ENCODE peak calls at places on chromosomes 5 and 9, in seven cellular contexts. C is glutamatergic neuron, K is fibroblast of the conjunctiva, R is tibial artery, Y is nucleus accumbens, E is ELF-1, O is cardiac muscle cell. D is an unnamed sample.

GRCh38 chr9:36045610-36046009 is 8.9 kb downstream of the RECK start:
- DNase-seq in C (no peak), K (no peak), R (no peak), Y (no peak), E (no peak), O (no peak), D (no peak)

GRCh38 chr5:82605441-82605973 is 327.4 kb upstream of the RPS23 start:
- DNase-seq in C (no peak), K (no peak), R (no peak), Y (no peak), E (no peak), O (no peak), D (no peak)

GRCh38 chr9:129866373-129867137 is 31.3 kb downstream of the USP20 start:
- DNase-seq in C (peak), K (no peak), R (no peak), Y (peak), E (no peak), O (no peak), D (no peak)

GRCh38 chr9:6473149-6473548 is 60.1 kb downstream of the UHRF2 start:
- DNase-seq in C (no peak), K (no peak), R (no peak), Y (no peak), E (no peak), O (no peak), D (no peak)

GRCh38 chr5:23473915-23474679 is 33.3 kb upstream of the PRDM9 start:
- DNase-seq in C (no peak), K (no peak), R (no peak), Y (no peak), E (no peak), O (no peak), D (no peak)

GRCh38 chr9:133207540-133208170 is 1.4 kb downstream of the OBP2B start:
- DNase-seq in C (no peak), K (no peak), R (no peak), Y (no peak), E (no peak), O (no peak), D (no peak)

GRCh38 chr9:22169732-22170131 is 160.6 kb upstream of the CDKN2B start:
- DNase-seq in C (no peak), K (no peak), R (no peak), Y (no peak), E (no peak), O (no peak), D (no peak)

GRCh38 chr9:129665008-129665771 is at the start of gene PRRX2:
- DNase-seq in C (peak), K (peak), R (peak), Y (no peak), E (no peak), O (peak), D (peak)

GRCh38 chr5:151780348-151780747 is 8.6 kb downstream of the G3BP1 start:
- DNase-seq in C (no peak), K (no peak), R (no peak), Y (no peak), E (peak), O (no peak), D (peak)

GRCh38 chr5:94469889-94470288 is 148.5 kb downstream of the KIAA0825 start:
- DNase-seq in C (no peak), K (peak), R (no peak), Y (no peak), E (no peak), O (no peak), D (no peak)

GRCh38 chr5:24110019-24110615 is 534.7 kb downstream of the CDH10 start:
- DNase-seq in C (no peak), K (peak), R (no peak), Y (no peak), E (no peak), O (peak), D (peak)

GRCh38 chr9:131635285-131635684 is 90.0 kb downstream of the PRRT1B start:
- DNase-seq in C (no peak), K (peak), R (peak), Y (peak), E (peak), O (peak), D (peak)

GRCh38 chr9:114134827-114135396 is 20.4 kb upstream of the COL27A1 start:
- DNase-seq in C (no peak), K (no peak), R (no peak), Y (no peak), E (no peak), O (peak), D (no peak)

GRCh38 chr9:107173422-107174180 is 109.5 kb upstream of the RAD23B start:
- DNase-seq in C (no peak), K (no peak), R (no peak), Y (no peak), E (no peak), O (no peak), D (no peak)

GRCh38 chr5:121691478-121691877 is 160.2 kb upstream of the FTMT start:
- DNase-seq in C (no peak), K (no peak), R (no peak), Y (no peak), E (no peak), O (peak), D (peak)

GRCh38 chr9:136775191-136775590 is 10.9 kb upstream of the LCN15 start:
- DNase-seq in C (no peak), K (no peak), R (no peak), Y (no peak), E (no peak), O (no peak), D (no peak)

GRCh38 chr5:160479926-160480325 is 58.3 kb downstream of the PTTG1 start:
- DNase-seq in C (no peak), K (peak), R (no peak), Y (no peak), E (no peak), O (no peak), D (no peak)

GRCh38 chr9:106619211-106619610 is 243.8 kb upstream of the ZNF462 start:
- DNase-seq in C (no peak), K (peak), R (no peak), Y (no peak), E (no peak), O (no peak), D (no peak)

GRCh38 chr5:74945561-74946165 is 79.5 kb upstream of the FAM169A start:
- DNase-seq in C (no peak), K (no peak), R (no peak), Y (no peak), E (no peak), O (no peak), D (no peak)

GRCh38 chr5:17118631-17119030 is 98.8 kb upstream of the BASP1 start:
- DNase-seq in C (no peak), K (no peak), R (peak), Y (peak), E (peak), O (no peak), D (peak)

GRCh38 chr9:113690055-113690740 is 185.9 kb upstream of the ZNF618 start:
- DNase-seq in C (no peak), K (no peak), R (no peak), Y (no peak), E (peak), O (no peak), D (no peak)

GRCh38 chr5:139574641-139575312 is 13.6 kb downstream of the UBE2D2 start:
- DNase-seq in C (no peak), K (peak), R (no peak), Y (no peak), E (no peak), O (peak), D (peak)

GRCh38 chr9:134457321-134457923 is 131.2 kb downstream of the RXRA start:
- DNase-seq in C (no peak), K (no peak), R (no peak), Y (no peak), E (no peak), O (no peak), D (no peak)

GRCh38 chr5:178182158-178182876 is 4.9 kb downstream of the GMCL2 start:
- DNase-seq in C (no peak), K (no peak), R (no peak), Y (no peak), E (no peak), O (no peak), D (peak)

D was measured in mesendoderm.